ENCODE peak calls at places on chromosome 10, in four cellular contexts. Y, I, K and D are unnamed samples.

GRCh38 chr10:80357000-80357803 is 621 bp downstream of the DYDC2 start:
- DNase-seq in K (peak), Y (no peak), I (peak), D (no peak)

GRCh38 chr10:54148508-54148907 is 652.5 kb downstream of the PCDH15 start:
- DNase-seq in I (no peak), Y (no peak), K (no peak), D (no peak)

GRCh38 chr10:62916157-62916603 is 100.0 kb upstream of the EGR2 start:
- DNase-seq in K (no peak), Y (no peak), I (no peak), D (no peak)

GRCh38 chr10:117968354-117969182 is 78.2 kb downstream of the RAB11FIP2 start:
- DNase-seq in Y (no peak), I (no peak), K (no peak), D (no peak)

GRCh38 chr10:22427101-22427500 is 81.8 kb downstream of the SPAG6 start:
- DNase-seq in I (no peak), Y (no peak), K (no peak), D (no peak)

GRCh38 chr10:124943301-124944092 is 1.6 kb downstream of the ZRANB1 start:
- DNase-seq in I (no peak), Y (no peak), K (no peak), D (no peak)

GRCh38 chr10:55144001-55144400 is 343.0 kb upstream of the PCDH15 start:
- DNase-seq in Y (no peak), K (no peak), I (no peak), D (no peak)

GRCh38 chr10:11553773-11554381 is 57.6 kb downstream of the USP6NL start:
- DNase-seq in I (no peak), K (no peak), Y (no peak), D (no peak)

GRCh38 chr10:35690534-35690933 is 48.4 kb upstream of the FZD8 start:
- DNase-seq in I (no peak), Y (no peak), K (no peak), D (no peak)

GRCh38 chr10:122044713-122045112 is 55.8 kb downstream of the TACC2 start:
- DNase-seq in Y (no peak), K (no peak), I (no peak), D (no peak)

GRCh38 chr10:53765311-53765710 is 992.7 kb upstream of the MBL2 start:
- DNase-seq in K (no peak), I (no peak), Y (no peak), D (no peak)

GRCh38 chr10:12703813-12704212 is 297.7 kb downstream of the CCDC3 start:
- DNase-seq in I (no peak), K (no peak), Y (no peak), D (no peak)

GRCh38 chr10:64033710-64034109 is 512.5 kb downstream of the REEP3 start:
- DNase-seq in Y (no peak), I (no peak), K (no peak), D (no peak)

GRCh38 chr10:35400600-35401268 is 64.4 kb downstream of the CCNY start:
- DNase-seq in Y (no peak), I (no peak), K (no peak), D (no peak)

GRCh38 chr10:20006169-20006870 is 190.1 kb downstream of the PLXDC2 start:
- DNase-seq in K (no peak), Y (no peak), I (no peak), D (no peak)

GRCh38 chr10:119030421-119031250 is 1.1 kb downstream of the NANOS1 start:
- DNase-seq in Y (peak), K (peak), I (peak), D (peak)

GRCh38 chr10:11687779-11688447 is 54.3 kb upstream of the ECHDC3 start:
- DNase-seq in I (no peak), K (no peak), Y (no peak), D (no peak)

GRCh38 chr10:63320683-63321082 is 145.1 kb downstream of the JMJD1C start:
- DNase-seq in I (no peak), Y (no peak), K (no peak), D (no peak)

GRCh38 chr10:60650272-60650800 is 127.9 kb upstream of the CDK1 start:
- DNase-seq in K (no peak), Y (no peak), I (no peak), D (no peak)

GRCh38 chr10:18140149-18140956 is at the start of gene CACNB2:
- DNase-seq in I (peak), K (peak), Y (no peak), D (no peak)

GRCh38 chr10:110857265-110858158 is 14.2 kb upstream of the PDCD4 start:
- DNase-seq in K (no peak), Y (peak), I (peak), D (no peak)

GRCh38 chr10:60549686-60550085 is 160.0 kb upstream of the ANK3 start:
- DNase-seq in K (no peak), I (no peak), Y (no peak), D (no peak)

GRCh38 chr10:35208949-35209613 is 82.4 kb downstream of the CREM start:
- DNase-seq in Y (no peak), I (no peak), K (no peak), D (no peak)

GRCh38 chr10:45514283-45515270 is 140.6 kb downstream of the ALOX5 start:
- DNase-seq in I (no peak), Y (no peak), K (peak), D (no peak)

GRCh38 chr10:118003146-118003545 is 43.6 kb downstream of the RAB11FIP2 start:
- DNase-seq in K (no peak), I (no peak), Y (no peak), D (no peak)

GRCh38 chr10:18290651-18291313 is 150.6 kb downstream of the CACNB2 start:
- DNase-seq in K (no peak), Y (no peak), I (no peak), D (no peak)

GRCh38 chr10:126222736-126223511 is 165.4 kb downstream of the ADAM12 start:
- DNase-seq in Y (no peak), K (no peak), I (no peak), D (no peak)

DNA sequence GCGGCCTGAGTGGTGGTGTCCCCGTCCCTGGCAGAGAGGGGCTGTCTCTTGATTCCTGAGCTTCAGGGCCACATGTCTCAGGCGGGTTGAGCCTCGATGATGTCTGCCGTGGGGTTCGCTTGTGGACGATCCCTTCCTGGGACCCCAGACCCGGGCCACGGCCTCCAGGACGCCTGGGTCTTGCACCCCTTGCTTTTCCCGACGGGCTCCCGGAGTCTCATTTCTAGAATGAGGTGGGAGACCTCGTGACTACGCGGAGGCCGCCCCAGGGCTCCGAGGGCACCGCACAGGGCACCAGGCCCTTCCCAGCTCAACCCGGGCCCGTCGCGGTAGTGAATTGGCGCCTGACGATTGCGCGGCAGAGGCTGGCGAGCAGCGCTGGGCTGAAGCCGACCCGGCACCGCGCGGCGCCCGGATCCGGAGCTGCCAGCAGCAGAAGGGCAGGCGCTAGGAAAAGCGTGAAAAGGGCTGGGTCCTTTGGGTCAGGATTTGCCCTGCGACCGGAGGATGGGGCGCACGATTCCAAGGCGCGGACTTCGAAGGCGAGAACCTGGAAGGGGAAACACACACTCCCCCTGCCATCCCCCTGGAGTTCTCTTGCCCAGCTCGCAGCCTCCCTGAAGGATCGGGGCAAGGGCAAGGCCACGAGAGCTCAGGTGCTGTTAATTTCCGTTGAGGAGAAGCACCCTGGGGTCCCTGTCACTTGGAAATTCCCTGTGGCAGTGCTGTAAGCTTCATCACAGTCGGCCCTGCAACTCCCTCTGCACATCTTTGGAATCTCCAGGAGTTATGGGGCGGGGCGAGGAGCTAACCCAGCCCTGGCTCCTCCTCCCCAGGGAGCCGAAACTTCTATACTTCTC is 15.5 kb downstream of the TLX1 start:
- DNase-seq in I (no peak), K (peak), Y (no peak), D (no peak)
- TF ChIP-seq EP300 in I (no peak), K (no peak), Y (no peak), D (no peak)

DNA sequence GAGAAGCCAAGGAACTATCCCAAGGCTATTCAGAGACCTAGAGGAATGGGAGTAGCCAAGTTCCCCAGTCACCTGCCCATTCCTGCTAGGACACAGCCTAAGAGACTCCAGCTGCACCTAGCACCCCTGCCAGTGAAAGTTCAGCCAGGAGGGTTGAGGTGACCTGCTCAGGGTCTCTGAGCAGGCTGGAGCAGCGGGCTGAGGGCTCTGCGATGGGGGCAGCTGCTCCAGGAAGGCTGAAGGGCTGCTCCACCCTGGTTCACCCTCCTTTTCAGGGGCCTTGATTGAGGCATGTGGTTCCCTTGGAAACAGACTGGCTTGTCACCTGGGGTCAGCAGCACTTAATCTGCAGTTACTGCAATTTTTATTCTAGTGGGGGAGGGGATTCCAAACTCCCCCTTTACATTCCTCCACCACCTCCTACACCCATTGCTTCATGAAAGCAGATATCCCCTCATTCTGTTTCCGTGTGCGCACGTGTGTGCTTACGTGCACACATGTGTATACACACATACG is 85.3 kb upstream of the UNC5B start:
- DNase-seq in K (no peak), Y (no peak), I (no peak), D (no peak)
- TF ChIP-seq EP300 in K (no peak), Y (no peak), I (no peak), D (no peak)

GRCh38 chr10:78297997-78298396 is 264.3 kb downstream of the RPS24 start:
- DNase-seq in K (no peak), I (no peak), Y (no peak), D (no peak)
- TF ChIP-seq EP300 in K (no peak), I (no peak), Y (no peak), D (no peak)

GRCh38 chr10:131942455-131942854 is 39.3 kb downstream of the BNIP3 start:
- DNase-seq in Y (no peak), I (no peak), K (no peak), D (no peak)
- TF ChIP-seq EP300 in Y (no peak), I (no peak), K (no peak), D (no peak)

GRCh38 chr10:43122096-43122495 is 16.1 kb upstream of the CSGALNACT2 start:
- DNase-seq in I (no peak), K (no peak), Y (no peak), D (no peak)
- TF ChIP-seq EP300 in I (no peak), K (no peak), Y (no peak), D (no peak)

DNA sequence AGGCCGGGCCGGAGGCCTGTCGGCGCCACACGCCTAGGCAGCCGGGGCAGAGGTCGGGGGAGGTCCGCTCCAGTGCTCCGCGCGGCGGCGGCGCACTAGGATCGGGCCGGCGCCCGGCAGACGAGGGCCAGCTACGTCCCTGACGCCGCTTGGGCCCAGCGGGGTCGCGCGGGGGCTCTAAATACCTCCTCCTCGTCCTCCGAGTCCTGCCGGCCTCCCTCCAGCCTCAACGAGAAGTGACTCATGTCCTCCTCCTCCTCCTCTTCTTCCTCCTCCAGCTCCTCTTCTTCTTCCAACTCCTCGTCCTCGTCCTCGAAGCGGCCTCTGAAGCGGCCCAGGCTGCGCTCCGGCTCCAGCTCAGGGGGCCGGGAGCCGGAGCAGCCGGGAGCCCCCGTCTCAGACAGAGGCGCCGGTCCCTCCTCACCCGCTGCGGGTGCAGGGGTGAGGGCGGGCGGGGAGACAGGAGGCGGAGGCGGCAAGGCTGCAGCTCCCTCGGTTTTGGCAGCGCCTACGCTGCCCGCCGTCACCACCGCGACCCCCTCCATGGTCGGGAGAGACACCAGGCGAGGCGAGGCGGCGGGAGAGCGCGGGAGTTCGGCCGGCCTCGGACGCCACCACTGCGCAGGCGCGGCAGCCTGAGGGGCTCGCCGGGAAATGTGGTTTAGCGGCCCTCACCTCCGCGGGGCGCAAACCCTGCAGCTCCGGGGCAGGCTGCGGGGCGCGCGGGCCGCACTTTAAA is at the start of gene PCGF6:
- DNase-seq in Y (peak), K (peak), I (peak), D (no peak)
- TF ChIP-seq EP300 in Y (no peak), K (peak), I (no peak), D (no peak)

GRCh38 chr10:1057106-1057657 is 997 bp downstream of the WDR37 start:
- DNase-seq in Y (no peak), I (no peak), K (no peak), D (no peak)

GRCh38 chr10:1059902-1060301 is 3.7 kb downstream of the WDR37 start:
- DNase-seq in I (no peak), Y (no peak), K (no peak), D (no peak)

GRCh38 chr10:1058017-1058416 is 1.8 kb downstream of the WDR37 start:
- DNase-seq in K (no peak), Y (no peak), I (no peak), D (no peak)

GRCh38 chr10:1054684-1055083 is 1.5 kb upstream of the WDR37 start:
- DNase-seq in Y (no peak), K (no peak), I (no peak), D (no peak)

DNA sequence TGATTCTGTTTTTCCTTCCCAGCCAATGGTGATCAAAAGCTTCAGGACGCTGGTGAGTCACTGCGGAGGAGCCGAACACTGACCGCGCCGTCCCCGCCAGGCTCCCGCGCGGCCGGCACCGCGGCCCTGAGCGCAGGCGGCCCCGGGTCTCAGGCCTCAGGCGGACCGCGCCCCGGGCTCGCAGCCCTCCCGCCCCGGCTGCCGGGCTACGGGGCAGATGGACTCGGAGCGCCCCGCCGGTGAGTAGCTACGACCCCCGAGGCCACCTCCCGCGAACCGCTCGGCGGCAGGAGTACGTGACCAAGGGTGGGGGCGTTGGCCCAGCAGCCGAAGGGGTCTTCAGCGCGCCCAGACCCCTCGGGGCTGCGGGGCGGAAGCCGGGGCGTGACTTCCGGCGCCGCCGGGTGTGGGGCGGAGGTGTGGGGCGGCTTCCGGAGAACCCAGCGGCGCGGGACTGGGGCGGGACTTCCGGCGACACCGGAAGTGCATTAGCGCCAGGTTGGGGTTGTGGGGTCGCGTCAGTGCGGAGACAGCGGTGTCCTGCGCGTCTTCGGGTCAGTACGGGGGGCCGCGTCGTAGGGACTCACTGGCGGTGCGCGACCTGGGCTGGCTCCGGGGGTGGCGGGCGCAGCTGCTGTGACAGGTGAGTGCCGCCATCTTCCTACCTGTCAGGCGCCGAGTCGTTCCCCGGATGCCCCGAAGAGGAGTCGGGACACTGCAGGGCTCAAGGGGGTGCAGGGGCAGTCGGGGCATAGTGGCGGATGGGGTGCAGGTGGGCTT is at the start of gene WDR37:
- DNase-seq in K (peak), Y (peak), I (peak), D (no peak)
- TF ChIP-seq EP300 in K (no peak), Y (peak), I (no peak), D (no peak)

GRCh38 chr10:28317735-28318134 is 14.9 kb upstream of the MPP7 start:
- DNase-seq in Y (no peak), I (no peak), K (no peak), D (no peak)
- TF ChIP-seq EP300 in Y (no peak), I (no peak), K (no peak), D (no peak)

DNA sequence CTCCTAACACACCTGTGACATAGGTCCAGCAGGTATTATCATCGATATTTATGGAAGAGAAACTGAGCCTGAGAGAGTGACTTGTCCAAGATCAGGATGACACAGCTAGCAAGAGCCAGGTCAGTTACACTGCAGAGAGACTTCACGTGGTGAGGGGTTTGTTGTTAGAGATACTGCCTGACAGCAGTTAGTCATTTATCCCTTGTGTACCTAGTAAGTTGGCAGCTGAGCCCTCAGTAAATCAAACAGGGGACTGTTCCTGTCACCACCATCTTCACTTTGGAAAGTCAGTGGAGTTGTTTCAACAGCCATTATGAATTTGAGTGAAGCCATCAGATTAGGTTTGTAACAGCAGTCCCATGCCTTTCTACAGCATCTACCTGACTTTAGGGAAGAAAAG is 87.5 kb upstream of the GATA3 start:
- DNase-seq in Y (no peak), K (no peak), I (no peak), D (no peak)
- TF ChIP-seq EP300 in Y (no peak), K (no peak), I (no peak), D (no peak)